ENCODE peak calls at places on chromosomes 2 and 18, in seven cellular contexts. Y is fibroblast of mammary gland, J is foreskin keratinocyte, P is T follicular helper cell, K is NCI-H1694, O is AG09319, S is NT2/D1. F is an unnamed sample.

GRCh38 chr2:71688530-71688929 is 235.2 kb downstream of the DYSF start:
- DNase-seq in S (no peak), Y (no peak), P (no peak), K (no peak), O (no peak), J (no peak), F (no peak)

GRCh38 chr2:236853558-236853957 is 232.1 kb upstream of the COPS8 start:
- DNase-seq in P (no peak), K (no peak), J (no peak), Y (no peak), O (no peak), S (no peak), F (no peak)

GRCh38 chr2:20187331-20187730 is 37.6 kb downstream of the SDC1 start:
- DNase-seq in K (no peak), J (no peak), Y (no peak), P (no peak), S (no peak), O (no peak), F (no peak)

GRCh38 chr2:197097578-197098366 is 171.3 kb upstream of the PGAP1 start:
- DNase-seq in S (no peak), Y (peak), K (no peak), O (no peak), J (no peak), P (no peak), F (no peak)

GRCh38 chr2:3305431-3305830 is 72.2 kb downstream of the EIPR1 start:
- DNase-seq in Y (no peak), O (no peak), P (no peak), J (no peak), K (no peak), S (no peak), F (no peak)

GRCh38 chr2:18474690-18475089 is 85.8 kb downstream of the RDH14 start:
- DNase-seq in K (no peak), Y (peak), P (no peak), J (no peak), S (no peak), O (no peak), F (no peak)

GRCh38 chr18:36157441-36157840 is 27.7 kb downstream of the ELP2 start:
- DNase-seq in J (no peak), K (no peak), O (no peak), Y (no peak), S (no peak), P (no peak), F (no peak)

GRCh38 chr2:236794074-236794473 is 224.4 kb downstream of the ACKR3 start:
- DNase-seq in P (no peak), O (peak), K (no peak), Y (peak), S (no peak), J (no peak), F (no peak)

GRCh38 chr2:11071207-11071606 is 84.1 kb upstream of the SLC66A3 start:
- DNase-seq in P (peak), Y (peak), J (no peak), K (no peak), O (no peak), S (peak), F (no peak)